ENCODE peak calls at places on chromosomes 1 and 21, in four cellular contexts. G, F, C and A are unnamed samples.
A peak's percentile ranks its signal among the peaks of the same experiment; 100 is the strongest.

GRCh38 chr1:187338762-187339412 is 510.1 kb downstream of the PLA2G4A start:
- DNase-seq in G (no peak), F (no peak), C (no peak), A (no peak)

GRCh38 chr21:44013380-44014088 is 1.4 kb downstream of the TRAPPC10 start:
- DNase-seq in F (no peak), G (no peak), C (no peak), A (peak; percentile 37)

GRCh38 chr1:235763962-235764361 is 102.7 kb downstream of the LYST start:
- DNase-seq in F (no peak), G (no peak), C (no peak), A (no peak)

GRCh38 chr1:81851217-81851616 is 50.5 kb downstream of the ADGRL2 start:
- DNase-seq in C (no peak), F (no peak), G (no peak), A (no peak)

GRCh38 chr1:17046043-17046657 is 7.7 kb downstream of the SDHB start:
- DNase-seq in G (peak; percentile 63), F (peak; percentile 49), C (no peak), A (peak; percentile 60)

GRCh38 chr1:173212952-173213491 is 5.9 kb upstream of the TNFSF4 start:
- DNase-seq in G (peak; percentile 91), F (no peak), C (no peak), A (no peak)

GRCh38 chr1:93658188-93658587 is 23.4 kb downstream of the BCAR3 start:
- DNase-seq in F (no peak), C (no peak), G (no peak), A (no peak)

GRCh38 chr1:177568702-177569101 is 397.9 kb downstream of the BRINP2 start:
- DNase-seq in C (no peak), G (no peak), F (no peak), A (no peak)

GRCh38 chr1:235045921-235046601 is 82.6 kb downstream of the TOMM20 start:
- DNase-seq in F (no peak), G (no peak), C (no peak), A (no peak)

GRCh38 chr1:235460768-235461167 is 43.5 kb downstream of the B3GALNT2 start:
- DNase-seq in C (no peak), F (no peak), G (no peak), A (no peak)

DNA sequence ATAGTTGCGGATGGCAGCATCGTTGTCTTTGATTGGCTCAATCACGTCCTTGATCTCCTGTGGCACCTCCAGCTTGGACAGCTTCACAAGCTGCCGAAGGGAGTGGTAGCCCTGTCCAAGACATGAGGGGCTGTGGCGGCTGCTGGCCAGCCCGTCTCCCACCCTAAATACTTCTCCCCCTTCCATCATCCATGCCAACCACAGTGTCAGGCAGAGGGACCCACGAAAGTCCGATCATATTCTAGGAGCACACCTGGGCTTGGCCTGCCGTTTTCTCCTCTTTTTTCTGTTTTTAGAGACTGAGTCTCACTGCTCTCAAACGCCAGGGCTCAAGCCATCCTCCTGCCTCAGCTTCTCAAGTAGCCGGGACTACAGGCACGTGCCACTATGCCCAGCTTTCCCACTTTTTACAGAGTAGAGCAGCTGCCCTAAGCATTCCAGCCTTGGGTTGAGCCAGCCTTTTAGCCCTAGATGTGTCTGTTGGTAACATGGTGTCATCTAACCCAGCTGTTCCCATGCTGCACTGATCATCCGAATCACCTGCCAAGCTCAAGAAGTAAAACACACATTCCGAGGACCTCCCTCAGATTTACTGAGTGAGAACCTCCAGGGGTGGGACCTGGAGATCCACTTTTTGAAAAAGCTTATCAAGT is 10.4 kb downstream of the MTHFR start:
- DNase-seq in C (no peak), G (no peak), F (no peak), A (no peak)
- H3K36me3 ChIP-seq in C (peaks cover 25% of the 10 kb centered on the region), G (peaks cover 5% of the 10 kb centered on the region), F (no peaks in the 10 kb centered on the region), A (peaks cover 36% of the 10 kb centered on the region)

DNA sequence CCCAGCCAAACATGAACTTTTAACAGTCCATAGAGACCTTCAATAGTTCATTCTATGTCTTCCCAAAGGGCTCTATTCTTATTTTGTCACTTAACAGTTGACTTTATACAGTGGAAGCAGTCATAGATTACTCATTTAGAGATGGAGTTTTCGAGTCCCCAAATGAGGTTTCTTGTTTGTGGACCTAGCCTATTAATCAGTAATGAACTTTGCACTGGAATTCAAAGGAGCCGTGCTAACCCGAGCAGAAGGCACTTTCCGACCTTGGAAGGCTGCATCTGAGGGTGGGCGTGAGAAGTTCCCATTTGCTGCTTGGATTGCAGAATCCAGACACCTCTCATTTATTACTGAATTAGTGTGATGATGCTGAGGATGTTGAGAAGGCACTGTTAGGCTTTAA is 46.4 kb downstream of the TTC39A start:
- DNase-seq in G (peak; percentile 48), C (no peak), F (no peak), A (no peak)
- TF ChIP-seq POLR2AphosphoS5 in G (no peak), C (no peak), F (no peak), A (no peak)

DNA sequence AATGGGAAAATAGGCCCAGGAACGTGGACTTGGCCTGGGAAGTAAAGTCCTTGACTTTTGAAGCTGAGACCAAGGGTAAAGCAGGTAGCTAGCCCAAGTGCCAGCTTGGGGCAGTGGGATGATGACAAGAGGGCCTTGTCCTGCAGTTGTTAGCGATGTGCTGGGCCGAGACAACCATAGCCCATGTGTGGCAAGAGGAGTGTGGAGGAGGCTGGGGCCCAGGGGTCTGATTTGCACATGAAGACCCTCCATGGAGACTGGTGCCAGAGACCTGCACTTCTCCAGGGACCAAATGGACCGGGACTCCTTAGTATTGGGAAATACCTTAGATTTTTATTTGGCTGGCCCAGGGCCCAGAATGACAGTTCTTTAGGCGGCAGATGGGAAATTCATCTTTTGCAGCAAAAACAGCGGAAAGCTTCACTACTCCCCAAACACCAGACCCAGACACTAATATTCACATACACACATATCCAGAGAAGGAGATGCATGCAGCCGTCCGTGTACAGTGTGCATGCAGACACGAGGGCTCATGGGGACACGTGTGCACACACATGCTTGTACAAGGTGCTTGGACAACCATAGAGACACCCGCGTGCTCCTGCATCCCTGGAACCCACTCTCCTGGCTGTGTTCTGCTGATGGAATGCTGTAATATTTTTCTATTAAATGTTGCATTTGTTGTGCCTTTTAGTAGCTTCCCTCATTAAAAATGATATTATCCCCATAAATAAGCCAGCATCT is 78.1 kb upstream of the CSF3R start:
- DNase-seq in G (no peak), F (no peak), C (peak; percentile 8), A (no peak)
- TF ChIP-seq MAX in G (no peak), F (no peak), C (no peak), A (no peak)

GRCh38 chr1:159920202-159920601 is 5.1 kb downstream of the TAGLN2 start:
- DNase-seq in F (no peak), G (no peak), C (no peak), A (no peak)
- H3K36me3 ChIP-seq in F (peaks cover 14% of the 10 kb centered on the region), G (no peaks in the 10 kb centered on the region), C (peaks cover 16% of the 10 kb centered on the region), A (peaks cover 13% of the 10 kb centered on the region)

GRCh38 chr1:108561731-108562326 is 1.9 kb downstream of the EEIG2 start:
- DNase-seq in F (peak; percentile 72), G (peak; percentile 66), C (peak; percentile 77), A (peak; percentile 34)
- TF ChIP-seq POLR2AphosphoS5 in F (no peak), G (no peak), C (no peak), A (no peak)